ENCODE peak calls at places on chromosomes 12 and 14, in eight cellular contexts. One of them, this sample, is unnamed. For H3K9me3, the result is how much of the 10 kb centered on the place peaks cover.

GRCh38 chr12:110330544-110330943 is 49.5 kb downstream of the ATP2A2 start:
- DNase-seq in neural progenitor cell: no peak
- DNase-seq in right lobe of liver: no peak
- DNase-seq in stomach: no peak
- DNase-seq in AG04450: no peak
- DNase-seq in Peyer's patch: no peak
- DNase-seq in H1: no peak
- DNase-seq in GM12878: no peak
- DNase-seq in this sample: no peak

GRCh38 chr14:88597038-88597437 is 34.2 kb downstream of the ZC3H14 start:
- DNase-seq in neural progenitor cell: no peak
- DNase-seq in right lobe of liver: no peak
- DNase-seq in stomach: no peak
- DNase-seq in AG04450: no peak
- DNase-seq in Peyer's patch: no peak
- DNase-seq in H1: no peak
- DNase-seq in GM12878: no peak
- DNase-seq in this sample: no peak

GRCh38 chr14:105537580-105538474 is 11.4 kb downstream of the TMEM121 start:
- DNase-seq in neural progenitor cell: peak
- DNase-seq in right lobe of liver: peak
- DNase-seq in stomach: peak
- DNase-seq in AG04450: no peak
- DNase-seq in Peyer's patch: peak
- DNase-seq in H1: peak
- DNase-seq in GM12878: no peak
- DNase-seq in this sample: peak

GRCh38 chr14:49879683-49880204 is 13.1 kb upstream of the ARF6 start:
- DNase-seq in neural progenitor cell: peak
- DNase-seq in right lobe of liver: no peak
- DNase-seq in stomach: peak
- DNase-seq in AG04450: no peak
- DNase-seq in Peyer's patch: peak
- DNase-seq in H1: peak
- DNase-seq in GM12878: no peak
- DNase-seq in this sample: no peak

GRCh38 chr14:22556021-22556989 is 32.7 kb downstream of the DAD1 start:
- DNase-seq in neural progenitor cell: no peak
- DNase-seq in right lobe of liver: peak
- DNase-seq in stomach: peak
- DNase-seq in AG04450: peak
- DNase-seq in Peyer's patch: peak
- DNase-seq in H1: no peak
- DNase-seq in GM12878: peak
- DNase-seq in this sample: peak

GRCh38 chr12:22276846-22277245 is 57.7 kb downstream of the ST8SIA1 start:
- DNase-seq in neural progenitor cell: no peak
- DNase-seq in right lobe of liver: no peak
- DNase-seq in stomach: no peak
- DNase-seq in AG04450: no peak
- DNase-seq in Peyer's patch: no peak
- DNase-seq in H1: no peak
- DNase-seq in GM12878: no peak
- DNase-seq in this sample: no peak

GRCh38 chr12:88597361-88597760 is 17.1 kb upstream of the KITLG start:
- DNase-seq in neural progenitor cell: no peak
- DNase-seq in right lobe of liver: no peak
- DNase-seq in stomach: no peak
- DNase-seq in AG04450: no peak
- DNase-seq in Peyer's patch: no peak
- DNase-seq in H1: no peak
- DNase-seq in GM12878: no peak
- DNase-seq in this sample: no peak

GRCh38 chr14:102655154-102655553 is 62.7 kb downstream of the RCOR1 start:
- DNase-seq in neural progenitor cell: no peak
- DNase-seq in right lobe of liver: no peak
- DNase-seq in stomach: no peak
- DNase-seq in AG04450: no peak
- DNase-seq in Peyer's patch: no peak
- DNase-seq in H1: no peak
- DNase-seq in GM12878: no peak
- DNase-seq in this sample: no peak

GRCh38 chr14:69288001-69288771 is 28.2 kb downstream of the GALNT16 start:
- DNase-seq in neural progenitor cell: peak
- DNase-seq in right lobe of liver: peak
- DNase-seq in stomach: peak
- DNase-seq in AG04450: peak
- DNase-seq in Peyer's patch: no peak
- DNase-seq in H1: peak
- DNase-seq in GM12878: no peak
- DNase-seq in this sample: no peak

GRCh38 chr12:52278931-52279682 is 4.7 kb downstream of the KRT86 start:
- DNase-seq in neural progenitor cell: peak
- DNase-seq in right lobe of liver: peak
- DNase-seq in stomach: peak
- DNase-seq in AG04450: peak
- DNase-seq in Peyer's patch: peak
- DNase-seq in H1: peak
- DNase-seq in GM12878: no peak
- DNase-seq in this sample: peak

GRCh38 chr14:104931771-104932675 is 7.3 kb downstream of the PLD4 start:
- DNase-seq in neural progenitor cell: peak
- DNase-seq in right lobe of liver: no peak
- DNase-seq in stomach: no peak
- DNase-seq in AG04450: no peak
- DNase-seq in Peyer's patch: peak
- DNase-seq in H1: no peak
- DNase-seq in GM12878: no peak
- DNase-seq in this sample: no peak

GRCh38 chr12:53867216-53868012 is 71.2 kb upstream of the HOXC13 start:
- DNase-seq in neural progenitor cell: peak
- DNase-seq in right lobe of liver: no peak
- DNase-seq in stomach: no peak
- DNase-seq in AG04450: no peak
- DNase-seq in Peyer's patch: no peak
- DNase-seq in H1: no peak
- DNase-seq in GM12878: no peak
- DNase-seq in this sample: no peak

GRCh38 chr14:39365354-39365753 is 66.9 kb downstream of the FBXO33 start:
- DNase-seq in neural progenitor cell: no peak
- DNase-seq in right lobe of liver: no peak
- DNase-seq in stomach: no peak
- DNase-seq in AG04450: no peak
- DNase-seq in Peyer's patch: no peak
- DNase-seq in H1: no peak
- DNase-seq in GM12878: no peak
- DNase-seq in this sample: no peak

GRCh38 chr12:107801150-107801549 is 26.6 kb downstream of the ASCL4 start:
- DNase-seq in neural progenitor cell: no peak
- DNase-seq in right lobe of liver: no peak
- DNase-seq in stomach: no peak
- DNase-seq in AG04450: no peak
- DNase-seq in Peyer's patch: no peak
- DNase-seq in H1: no peak
- DNase-seq in GM12878: no peak
- DNase-seq in this sample: no peak

GRCh38 chr14:55313480-55313879 is 42.3 kb downstream of the FBXO34 start:
- DNase-seq in neural progenitor cell: no peak
- DNase-seq in right lobe of liver: no peak
- DNase-seq in stomach: no peak
- DNase-seq in AG04450: no peak
- DNase-seq in Peyer's patch: no peak
- DNase-seq in H1: no peak
- DNase-seq in GM12878: no peak
- DNase-seq in this sample: no peak

GRCh38 chr12:9636150-9636549 is 28.4 kb upstream of the KLRB1 start:
- DNase-seq in neural progenitor cell: no peak
- DNase-seq in right lobe of liver: no peak
- DNase-seq in stomach: no peak
- DNase-seq in AG04450: no peak
- DNase-seq in Peyer's patch: no peak
- DNase-seq in H1: no peak
- DNase-seq in GM12878: no peak
- DNase-seq in this sample: no peak

GRCh38 chr12:9635014-9635413 is 27.3 kb upstream of the KLRB1 start:
- DNase-seq in neural progenitor cell: no peak
- DNase-seq in right lobe of liver: no peak
- DNase-seq in stomach: no peak
- DNase-seq in AG04450: no peak
- DNase-seq in Peyer's patch: no peak
- DNase-seq in H1: no peak
- DNase-seq in GM12878: no peak
- DNase-seq in this sample: no peak

GRCh38 chr12:9636807-9637206 is 29.1 kb upstream of the KLRB1 start:
- DNase-seq in neural progenitor cell: no peak
- DNase-seq in right lobe of liver: no peak
- DNase-seq in stomach: no peak
- DNase-seq in AG04450: no peak
- DNase-seq in Peyer's patch: no peak
- DNase-seq in H1: no peak
- DNase-seq in GM12878: no peak
- DNase-seq in this sample: no peak

GRCh38 chr12:9632766-9633165 is 25.1 kb upstream of the KLRB1 start:
- DNase-seq in neural progenitor cell: no peak
- DNase-seq in right lobe of liver: no peak
- DNase-seq in stomach: no peak
- DNase-seq in AG04450: no peak
- DNase-seq in Peyer's patch: no peak
- DNase-seq in H1: no peak
- DNase-seq in GM12878: no peak
- DNase-seq in this sample: no peak

GRCh38 chr12:9634177-9634803 is 26.6 kb upstream of the KLRB1 start:
- DNase-seq in neural progenitor cell: peak
- DNase-seq in right lobe of liver: no peak
- DNase-seq in stomach: peak
- DNase-seq in AG04450: no peak
- DNase-seq in Peyer's patch: no peak
- DNase-seq in H1: peak
- DNase-seq in GM12878: no peak
- DNase-seq in this sample: peak
- TF ChIP-seq CTCF in neural progenitor cell: peak
- TF ChIP-seq CTCF in right lobe of liver: peak
- TF ChIP-seq CTCF in stomach: peak
- TF ChIP-seq CTCF in AG04450: peak
- TF ChIP-seq CTCF in Peyer's patch: peak
- TF ChIP-seq CTCF in H1: peak
- TF ChIP-seq CTCF in GM12878: peak
- TF ChIP-seq CTCF in this sample: peak

GRCh38 chr14:41418851-41419250 is 187.8 kb upstream of the LRFN5 start:
- DNase-seq in neural progenitor cell: peak
- DNase-seq in right lobe of liver: no peak
- DNase-seq in stomach: no peak
- DNase-seq in AG04450: no peak
- DNase-seq in Peyer's patch: no peak
- DNase-seq in H1: no peak
- DNase-seq in GM12878: no peak
- DNase-seq in this sample: no peak

GRCh38 chr14:41419709-41420108 is 187.0 kb upstream of the LRFN5 start:
- DNase-seq in neural progenitor cell: no peak
- DNase-seq in right lobe of liver: no peak
- DNase-seq in stomach: no peak
- DNase-seq in AG04450: no peak
- DNase-seq in Peyer's patch: no peak
- DNase-seq in H1: no peak
- DNase-seq in GM12878: no peak
- DNase-seq in this sample: no peak

GRCh38 chr14:41423503-41423902 is 183.2 kb upstream of the LRFN5 start:
- DNase-seq in neural progenitor cell: no peak
- DNase-seq in right lobe of liver: no peak
- DNase-seq in stomach: no peak
- DNase-seq in AG04450: no peak
- DNase-seq in Peyer's patch: no peak
- DNase-seq in H1: no peak
- DNase-seq in GM12878: no peak
- DNase-seq in this sample: no peak
- H3K9me3 ChIP-seq in neural progenitor cell: under half
- H3K9me3 ChIP-seq in right lobe of liver: under half
- H3K9me3 ChIP-seq in stomach: under half
- H3K9me3 ChIP-seq in AG04450: under half
- H3K9me3 ChIP-seq in Peyer's patch: under half
- H3K9me3 ChIP-seq in H1: under half
- H3K9me3 ChIP-seq in GM12878: under half
- H3K9me3 ChIP-seq in this sample: under half

GRCh38 chr12:71438670-71439361 is 782 bp upstream of the LGR5 start:
- DNase-seq in neural progenitor cell: peak
- DNase-seq in right lobe of liver: no peak
- DNase-seq in stomach: no peak
- DNase-seq in AG04450: no peak
- DNase-seq in Peyer's patch: no peak
- DNase-seq in H1: no peak
- DNase-seq in GM12878: no peak
- DNase-seq in this sample: no peak
- H3K4me3 ChIP-seq in neural progenitor cell: peak
- H3K4me3 ChIP-seq in right lobe of liver: no peak
- H3K4me3 ChIP-seq in stomach: peak
- H3K4me3 ChIP-seq in AG04450: no peak
- H3K4me3 ChIP-seq in Peyer's patch: peak
- H3K4me3 ChIP-seq in H1: peak
- H3K4me3 ChIP-seq in GM12878: no peak
- H3K4me3 ChIP-seq in this sample: no peak

GRCh38 chr12:69112616-69113015 is 126.8 kb upstream of the CPSF6 start:
- DNase-seq in neural progenitor cell: no peak
- DNase-seq in right lobe of liver: peak
- DNase-seq in stomach: no peak
- DNase-seq in AG04450: no peak
- DNase-seq in Peyer's patch: no peak
- DNase-seq in H1: no peak
- DNase-seq in GM12878: no peak
- DNase-seq in this sample: no peak

GRCh38 chr12:69105101-69105613 is 134.2 kb upstream of the CPSF6 start:
- DNase-seq in neural progenitor cell: peak
- DNase-seq in right lobe of liver: no peak
- DNase-seq in stomach: no peak
- DNase-seq in AG04450: no peak
- DNase-seq in Peyer's patch: no peak
- DNase-seq in H1: no peak
- DNase-seq in GM12878: no peak
- DNase-seq in this sample: no peak

GRCh38 chr12:69106482-69107118 is 132.8 kb upstream of the CPSF6 start:
- DNase-seq in neural progenitor cell: no peak
- DNase-seq in right lobe of liver: no peak
- DNase-seq in stomach: no peak
- DNase-seq in AG04450: no peak
- DNase-seq in Peyer's patch: no peak
- DNase-seq in H1: no peak
- DNase-seq in GM12878: no peak
- DNase-seq in this sample: no peak

GRCh38 chr12:69107541-69107940 is 131.8 kb upstream of the CPSF6 start:
- DNase-seq in neural progenitor cell: no peak
- DNase-seq in right lobe of liver: no peak
- DNase-seq in stomach: no peak
- DNase-seq in AG04450: no peak
- DNase-seq in Peyer's patch: no peak
- DNase-seq in H1: no peak
- DNase-seq in GM12878: no peak
- DNase-seq in this sample: no peak

DNA sequence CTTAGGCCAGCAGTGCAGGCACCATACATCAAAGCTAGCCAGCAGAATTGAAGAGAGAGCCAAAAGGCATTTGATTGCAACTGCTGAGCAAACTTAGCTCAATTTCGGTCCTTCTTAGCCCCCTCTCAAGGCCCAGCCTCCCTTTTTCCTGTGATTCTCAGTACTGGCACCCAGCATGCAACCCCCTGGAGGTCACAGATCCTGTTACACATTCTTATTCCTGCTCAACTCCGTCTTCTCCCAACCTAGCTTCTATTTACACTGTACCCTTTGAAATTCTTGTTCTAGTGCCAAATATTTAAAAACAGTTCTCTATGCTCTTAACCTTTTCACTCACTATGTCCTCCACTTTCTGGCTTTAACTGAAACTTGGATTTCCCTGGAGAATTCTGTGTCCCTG is 131.3 kb upstream of the CPSF6 start:
- DNase-seq in neural progenitor cell: no peak
- DNase-seq in right lobe of liver: no peak
- DNase-seq in stomach: no peak
- DNase-seq in AG04450: no peak
- DNase-seq in Peyer's patch: no peak
- DNase-seq in H1: no peak
- DNase-seq in GM12878: no peak
- DNase-seq in this sample: peak
- TF ChIP-seq CTCF in neural progenitor cell: no peak
- TF ChIP-seq CTCF in right lobe of liver: no peak
- TF ChIP-seq CTCF in stomach: no peak
- TF ChIP-seq CTCF in AG04450: no peak
- TF ChIP-seq CTCF in Peyer's patch: no peak
- TF ChIP-seq CTCF in H1: no peak
- TF ChIP-seq CTCF in GM12878: no peak
- TF ChIP-seq CTCF in this sample: no peak